ENCODE peak calls at places on chromosomes 1 and 21, in four cellular contexts. P is brain microvascular endothelial cell, R is fibroblast of mammary gland, B is uterus. N is an unnamed sample.

GRCh38 chr1:64480999-64481772 is 11.3 kb downstream of the CACHD1 start:
- DNase-seq in B (no peak), R (no peak), P (no peak), N (no peak)

GRCh38 chr1:167871331-167871730 is 42.6 kb downstream of the ADCY10 start:
- DNase-seq in B (no peak), P (no peak), R (no peak), N (no peak)

GRCh38 chr1:200118779-200119505 is 91.4 kb downstream of the NR5A2 start:
- DNase-seq in R (no peak), P (no peak), B (no peak), N (no peak)

GRCh38 chr1:162022626-162023025 is 1.0 kb downstream of the OLFML2B start:
- DNase-seq in B (no peak), R (peak), P (no peak), N (no peak)

GRCh38 chr1:94237291-94238226 is at the start of gene ARHGAP29:
- DNase-seq in R (peak), B (peak), P (peak), N (peak)

GRCh38 chr1:184785529-184785928 is 30.9 kb upstream of the EDEM3 start:
- DNase-seq in B (no peak), R (no peak), P (no peak), N (no peak)

GRCh38 chr1:13960376-13960987 is 260.5 kb downstream of the PRDM2 start:
- DNase-seq in R (peak), P (peak), B (peak), N (peak)

GRCh38 chr1:228378453-228379164 is 28.0 kb downstream of the TRIM11 start:
- DNase-seq in P (peak), R (peak), B (peak), N (peak)

GRCh38 chr1:248823517-248824001 is 2.2 kb downstream of the SH3BP5L start:
- DNase-seq in R (peak), B (no peak), P (no peak), N (no peak)

GRCh38 chr1:41102208-41102607 is 80.7 kb upstream of the SLFNL1 start:
- DNase-seq in R (peak), B (peak), P (peak), N (no peak)

GRCh38 chr1:181324797-181325616 is 158.3 kb upstream of the CACNA1E start:
- DNase-seq in R (no peak), B (no peak), P (no peak), N (no peak)

GRCh38 chr1:206133751-206134371 is 16.7 kb upstream of the AVPR1B start:
- DNase-seq in B (no peak), R (no peak), P (no peak), N (no peak)

GRCh38 chr21:35349378-35350080 is 300.4 kb upstream of the RUNX1 start:
- DNase-seq in R (peak), B (no peak), P (no peak), N (no peak)

GRCh38 chr1:172107261-172107820 is 266.0 kb downstream of the DNM3 start:
- DNase-seq in B (no peak), R (no peak), P (no peak), N (no peak)

GRCh38 chr1:18160290-18160942 is 52.8 kb downstream of the IGSF21 start:
- DNase-seq in P (no peak), R (no peak), B (no peak), N (no peak)

GRCh38 chr1:172450524-172450885 is 6.6 kb upstream of the PIGC start:
- DNase-seq in B (no peak), R (no peak), P (no peak), N (no peak)

GRCh38 chr1:155082941-155083541 is 4.4 kb downstream of the EFNA3 start:
- DNase-seq in P (no peak), B (no peak), R (no peak), N (no peak)

GRCh38 chr21:38048241-38048640 is 132.0 kb upstream of the KCNJ6 start:
- DNase-seq in B (no peak), R (no peak), P (no peak), N (no peak)

GRCh38 chr1:53295746-53296722 is 31.8 kb downstream of the LRP8 start:
- DNase-seq in P (no peak), R (no peak), B (no peak), N (no peak)

GRCh38 chr1:23177438-23178380 is 9.1 kb upstream of the LUZP1 start:
- DNase-seq in R (peak), P (peak), B (peak), N (peak)

GRCh38 chr1:102562380-102562779 is 545.9 kb downstream of the COL11A1 start:
- DNase-seq in B (no peak), R (no peak), P (no peak), N (no peak)

GRCh38 chr1:102566182-102566581 is 542.1 kb downstream of the COL11A1 start:
- DNase-seq in P (no peak), R (no peak), B (no peak), N (no peak)
- TF ChIP-seq CTCF in P (no peak), R (no peak), B (no peak), N (no peak)

GRCh38 chr1:91054780-91055481 is 33.1 kb upstream of the ZNF644 start:
- DNase-seq in P (no peak), R (no peak), B (no peak), N (no peak)

GRCh38 chr1:91053630-91054029 is 31.8 kb upstream of the ZNF644 start:
- DNase-seq in P (no peak), R (no peak), B (no peak), N (no peak)

GRCh38 chr1:91059157-91059556 is 37.3 kb upstream of the ZNF644 start:
- DNase-seq in P (no peak), B (no peak), R (no peak), N (no peak)

GRCh38 chr1:91057784-91058183 is 35.9 kb upstream of the ZNF644 start:
- DNase-seq in R (no peak), B (no peak), P (no peak), N (no peak)
- TF ChIP-seq CTCF in R (no peak), B (no peak), P (no peak), N (no peak)

DNA sequence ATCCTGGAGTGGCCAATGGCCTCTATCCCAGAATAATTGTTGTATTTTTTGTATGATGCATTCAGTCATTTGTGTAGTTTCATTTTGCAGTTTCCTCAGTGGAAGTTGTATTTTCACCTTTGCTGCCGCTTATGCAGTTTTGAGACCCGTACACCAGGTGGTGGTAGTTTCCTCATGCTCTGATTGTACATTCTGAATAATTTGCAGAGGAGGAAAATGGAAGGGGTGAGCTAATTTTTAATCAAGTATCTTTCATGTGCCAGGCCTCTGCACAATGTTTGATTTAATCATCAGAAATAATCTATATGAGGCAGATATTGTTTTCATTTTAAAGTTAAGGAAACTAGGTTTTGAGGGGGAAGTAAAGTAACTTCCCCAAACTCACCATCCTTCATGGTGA is 29.5 kb downstream of the HLX start:
- DNase-seq in R (peak), P (no peak), B (no peak), N (no peak)
- TF ChIP-seq CTCF in R (peak), P (peak), B (peak), N (peak)

DNA sequence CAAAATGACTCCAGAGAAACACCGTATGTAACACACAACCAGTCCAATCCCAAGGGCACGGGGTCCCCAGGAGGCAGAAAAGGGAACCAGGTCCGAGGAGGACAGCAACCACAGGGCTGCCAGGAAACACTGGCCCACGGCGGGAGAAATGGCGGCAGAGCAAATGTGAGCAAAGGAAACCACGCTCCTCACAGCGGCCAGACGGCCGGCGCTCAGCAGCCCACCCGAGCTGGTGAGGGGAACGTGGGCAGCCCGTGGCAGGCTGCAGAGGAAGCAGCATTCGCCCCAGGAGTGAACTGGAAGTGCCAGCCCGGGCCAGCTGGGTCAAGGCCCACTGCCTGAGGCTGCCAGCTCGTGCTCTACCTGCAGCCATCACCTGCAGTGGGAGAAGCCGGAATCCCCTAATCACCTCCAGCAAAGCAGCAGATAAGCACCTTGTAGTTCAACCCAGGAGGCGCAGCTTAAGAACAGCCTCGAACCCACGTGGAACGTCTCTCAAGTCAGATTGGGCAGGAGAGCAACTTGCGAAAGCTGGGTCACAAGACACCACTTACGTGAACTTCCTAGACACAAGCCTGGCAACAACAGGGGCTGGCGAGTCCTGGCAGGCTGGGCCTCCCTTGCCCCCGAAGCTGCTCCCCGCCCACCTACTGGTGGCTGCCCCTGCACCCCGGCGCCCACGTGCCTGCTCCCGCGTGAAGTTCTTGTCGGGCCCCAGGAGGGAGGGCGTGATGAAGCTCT is 6.7 kb downstream of the SLC19A1 start:
- DNase-seq in R (no peak), P (no peak), B (peak), N (no peak)
- TF ChIP-seq CTCF in R (no peak), P (no peak), B (no peak), N (no peak)

DNA sequence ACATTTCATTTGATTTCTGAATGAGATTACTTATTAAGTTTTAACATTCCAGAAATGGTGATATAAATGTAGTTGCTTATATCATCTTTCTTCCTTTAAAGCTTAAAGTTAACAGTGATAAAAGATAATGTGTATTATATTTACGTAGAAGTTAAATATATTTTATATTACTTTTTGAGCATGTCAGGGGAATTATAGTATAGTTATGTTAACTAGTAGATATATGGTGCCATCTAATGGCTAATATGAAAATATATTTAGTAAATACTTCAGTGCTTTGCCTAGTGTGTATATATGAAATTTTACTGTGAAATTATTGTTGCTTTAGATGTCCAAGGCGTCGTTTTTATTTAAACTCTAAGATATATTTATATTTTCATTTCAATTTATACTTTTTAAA is 51.5 kb downstream of the SYT14 start:
- DNase-seq in B (no peak), R (peak), P (no peak), N (no peak)
- TF ChIP-seq CTCF in B (peak), R (peak), P (no peak), N (peak)

DNA sequence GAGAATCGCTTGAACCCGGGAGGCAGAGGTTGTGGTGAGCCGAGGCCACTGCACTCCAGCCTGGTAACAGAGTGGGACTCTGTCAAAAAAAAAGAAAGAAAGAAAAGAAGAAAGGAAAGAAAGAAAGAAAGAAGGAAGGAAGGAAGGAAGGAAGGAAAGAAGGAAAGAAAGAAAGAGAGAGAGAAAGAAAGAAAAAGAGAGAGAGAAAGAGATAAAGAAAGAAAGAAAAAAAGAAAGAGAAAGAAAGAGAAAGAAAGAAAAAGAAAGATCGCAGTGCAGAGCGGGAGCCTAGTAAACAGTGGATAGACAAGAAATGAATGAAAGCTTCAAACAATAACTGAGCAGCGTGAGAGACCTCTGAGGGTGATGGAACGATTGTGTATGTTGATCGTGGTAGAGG is 20.6 kb upstream of the GRHL3 start:
- DNase-seq in R (no peak), B (no peak), P (no peak), N (no peak)
- TF ChIP-seq CTCF in R (no peak), B (no peak), P (no peak), N (no peak)

GRCh38 chr21:17387030-17387617 is 125.7 kb upstream of the CXADR start:
- DNase-seq in B (peak), P (peak), R (peak), N (peak)
- TF ChIP-seq CTCF in B (peak), P (peak), R (peak), N (peak)

GRCh38 chr1:2642560-2643413 is 10.0 kb upstream of the MMEL1 start:
- DNase-seq in R (peak), B (peak), P (peak), N (peak)
- TF ChIP-seq CTCF in R (no peak), B (no peak), P (peak), N (no peak)

GRCh38 chr1:246355421-246356230 is 151.5 kb downstream of the SMYD3 start:
- DNase-seq in B (no peak), P (peak), R (no peak), N (no peak)
- TF ChIP-seq CTCF in B (no peak), P (peak), R (no peak), N (no peak)

GRCh38 chr1:95467036-95467435 is 233.0 kb downstream of the RWDD3 start:
- DNase-seq in R (no peak), P (no peak), B (no peak), N (no peak)
- TF ChIP-seq CTCF in R (no peak), P (no peak), B (no peak), N (no peak)